ENCODE peak calls at places on chromosomes 7 and 10, in four cellular contexts. One of them, this sample, is unnamed.

GRCh38 chr7:14938181-14938580 is 35.6 kb upstream of the DGKB start:
- DNase-seq in astrocyte of the spinal cord: no peak
- DNase-seq in NCI-H2081: no peak
- DNase-seq in Panc1: no peak
- DNase-seq in this sample: no peak

GRCh38 chr10:56496087-56496486 is 135.0 kb upstream of the ZWINT start:
- DNase-seq in astrocyte of the spinal cord: no peak
- DNase-seq in NCI-H2081: no peak
- DNase-seq in Panc1: no peak
- DNase-seq in this sample: no peak

GRCh38 chr10:131692686-131693334 is 208.0 kb upstream of the PPP2R2D start:
- DNase-seq in astrocyte of the spinal cord: no peak
- DNase-seq in NCI-H2081: no peak
- DNase-seq in Panc1: no peak
- DNase-seq in this sample: no peak

GRCh38 chr7:55305130-55305529 is 60.0 kb upstream of the LANCL2 start:
- DNase-seq in astrocyte of the spinal cord: no peak
- DNase-seq in NCI-H2081: no peak
- DNase-seq in Panc1: no peak
- DNase-seq in this sample: no peak

GRCh38 chr10:45464958-45465567 is 91.0 kb downstream of the ALOX5 start:
- DNase-seq in astrocyte of the spinal cord: peak
- DNase-seq in NCI-H2081: peak
- DNase-seq in Panc1: peak
- DNase-seq in this sample: peak

GRCh38 chr10:17229967-17230682 is 2.1 kb downstream of the VIM start:
- DNase-seq in astrocyte of the spinal cord: peak
- DNase-seq in NCI-H2081: peak
- DNase-seq in Panc1: no peak
- DNase-seq in this sample: peak

GRCh38 chr10:73644015-73644743 is 2.9 kb upstream of the MYOZ1 start:
- DNase-seq in astrocyte of the spinal cord: peak
- DNase-seq in NCI-H2081: peak
- DNase-seq in Panc1: peak
- DNase-seq in this sample: peak

GRCh38 chr10:70549962-70550845 is 52.3 kb downstream of the PRF1 start:
- DNase-seq in astrocyte of the spinal cord: peak
- DNase-seq in NCI-H2081: peak
- DNase-seq in Panc1: peak
- DNase-seq in this sample: no peak

GRCh38 chr7:151150388-151150787 is 17.1 kb downstream of the GBX1 start:
- DNase-seq in astrocyte of the spinal cord: no peak
- DNase-seq in NCI-H2081: no peak
- DNase-seq in Panc1: no peak
- DNase-seq in this sample: no peak

GRCh38 chr7:142856565-142857245 is 1.8 kb downstream of the EPHB6 start:
- DNase-seq in astrocyte of the spinal cord: no peak
- DNase-seq in NCI-H2081: no peak
- DNase-seq in Panc1: no peak
- DNase-seq in this sample: no peak

GRCh38 chr7:75993689-75994387 is 557 bp downstream of the TMEM120A start:
- DNase-seq in astrocyte of the spinal cord: peak
- DNase-seq in NCI-H2081: peak
- DNase-seq in Panc1: no peak
- DNase-seq in this sample: no peak

GRCh38 chr7:100159099-100159623 is 638 bp upstream of the TRAPPC14 start:
- DNase-seq in astrocyte of the spinal cord: no peak
- DNase-seq in NCI-H2081: no peak
- DNase-seq in Panc1: no peak
- DNase-seq in this sample: no peak

GRCh38 chr7:69622960-69623359 is 24.7 kb downstream of the AUTS2 start:
- DNase-seq in astrocyte of the spinal cord: no peak
- DNase-seq in NCI-H2081: no peak
- DNase-seq in Panc1: no peak
- DNase-seq in this sample: no peak

GRCh38 chr7:104328308-104328969 is at the start of gene LHFPL3:
- DNase-seq in astrocyte of the spinal cord: no peak
- DNase-seq in NCI-H2081: peak
- DNase-seq in Panc1: no peak
- DNase-seq in this sample: no peak

GRCh38 chr7:117389871-117390270 is 37.4 kb downstream of the ASZ1 start:
- DNase-seq in astrocyte of the spinal cord: no peak
- DNase-seq in NCI-H2081: no peak
- DNase-seq in Panc1: no peak
- DNase-seq in this sample: no peak

GRCh38 chr10:81828251-81828650 is 46.7 kb upstream of the NRG3 start:
- DNase-seq in astrocyte of the spinal cord: no peak
- DNase-seq in NCI-H2081: no peak
- DNase-seq in Panc1: no peak
- DNase-seq in this sample: no peak

GRCh38 chr10:109977382-109977806 is 30.4 kb upstream of the ADD3 start:
- DNase-seq in astrocyte of the spinal cord: no peak
- DNase-seq in NCI-H2081: no peak
- DNase-seq in Panc1: no peak
- DNase-seq in this sample: no peak

GRCh38 chr10:103413540-103413939 is 17.1 kb downstream of the PDCD11 start:
- DNase-seq in astrocyte of the spinal cord: no peak
- DNase-seq in NCI-H2081: no peak
- DNase-seq in Panc1: no peak
- DNase-seq in this sample: no peak

GRCh38 chr7:15757041-15757995 is 70.8 kb upstream of the MEOX2 start:
- DNase-seq in astrocyte of the spinal cord: peak
- DNase-seq in NCI-H2081: no peak
- DNase-seq in Panc1: no peak
- DNase-seq in this sample: no peak

GRCh38 chr7:29606287-29606721 is 42.7 kb downstream of the PRR15 start:
- DNase-seq in astrocyte of the spinal cord: peak
- DNase-seq in NCI-H2081: no peak
- DNase-seq in Panc1: peak
- DNase-seq in this sample: peak

GRCh38 chr7:158424011-158424410 is 163.6 kb downstream of the PTPRN2 start:
- DNase-seq in astrocyte of the spinal cord: no peak
- DNase-seq in NCI-H2081: no peak
- DNase-seq in Panc1: no peak
- DNase-seq in this sample: no peak

GRCh38 chr10:29554660-29555059 is 80.1 kb downstream of the SVIL start:
- DNase-seq in astrocyte of the spinal cord: peak
- DNase-seq in NCI-H2081: no peak
- DNase-seq in Panc1: no peak
- DNase-seq in this sample: no peak

GRCh38 chr10:119803264-119803663 is 69.4 kb downstream of the MCMBP start:
- DNase-seq in astrocyte of the spinal cord: peak
- DNase-seq in NCI-H2081: no peak
- DNase-seq in Panc1: no peak
- DNase-seq in this sample: peak

GRCh38 chr10:10078476-10078875 is 939.2 kb upstream of the CELF2 start:
- DNase-seq in astrocyte of the spinal cord: no peak
- DNase-seq in NCI-H2081: no peak
- DNase-seq in Panc1: no peak
- DNase-seq in this sample: no peak

GRCh38 chr10:33160151-33160550 is 174.3 kb downstream of the NRP1 start:
- DNase-seq in astrocyte of the spinal cord: no peak
- DNase-seq in NCI-H2081: no peak
- DNase-seq in Panc1: no peak
- DNase-seq in this sample: no peak

GRCh38 chr7:20440472-20441105 is 109.9 kb downstream of the ITGB8 start:
- DNase-seq in astrocyte of the spinal cord: peak
- DNase-seq in NCI-H2081: peak
- DNase-seq in Panc1: peak
- DNase-seq in this sample: no peak

GRCh38 chr7:152366662-152367061 is 69.1 kb downstream of the KMT2C start:
- DNase-seq in astrocyte of the spinal cord: peak
- DNase-seq in NCI-H2081: no peak
- DNase-seq in Panc1: no peak
- DNase-seq in this sample: no peak

GRCh38 chr10:74156919-74157289 is 5.9 kb downstream of the ADK start:
- DNase-seq in astrocyte of the spinal cord: peak
- DNase-seq in NCI-H2081: no peak
- DNase-seq in Panc1: no peak
- DNase-seq in this sample: no peak

GRCh38 chr7:112161253-112162160 is 44.7 kb downstream of the DOCK4 start:
- DNase-seq in astrocyte of the spinal cord: no peak
- DNase-seq in NCI-H2081: no peak
- DNase-seq in Panc1: no peak
- DNase-seq in this sample: no peak

GRCh38 chr7:1679326-1679965 is 9.4 kb downstream of the ELFN1 start:
- DNase-seq in astrocyte of the spinal cord: no peak
- DNase-seq in NCI-H2081: no peak
- DNase-seq in Panc1: no peak
- DNase-seq in this sample: no peak

GRCh38 chr10:17144757-17145156 is 15.1 kb upstream of the CUBN start:
- DNase-seq in astrocyte of the spinal cord: peak
- DNase-seq in NCI-H2081: no peak
- DNase-seq in Panc1: no peak
- DNase-seq in this sample: peak

GRCh38 chr10:80598951-80599350 is 61.2 kb downstream of the SH2D4B start:
- DNase-seq in astrocyte of the spinal cord: no peak
- DNase-seq in NCI-H2081: no peak
- DNase-seq in Panc1: no peak
- DNase-seq in this sample: no peak